ENCODE peak calls at places on chromosome 6, in six cellular contexts. One of them, this sample, is unnamed.

GRCh38 chr6:168014406-168014959 is 17.0 kb downstream of the KIF25 start:
- DNase-seq in AG09319: no peak
- DNase-seq in ELF-1: no peak
- DNase-seq in psoas muscle: no peak
- DNase-seq in activated B cell treated with CpG ODN at 0.5 μM for 24 hours: no peak
- DNase-seq in small intestine: no peak
- DNase-seq in this sample: no peak

GRCh38 chr6:44074383-44075136 is 52.7 kb downstream of the MRPL14 start:
- DNase-seq in AG09319: peak
- DNase-seq in ELF-1: peak
- DNase-seq in psoas muscle: peak
- DNase-seq in activated B cell treated with CpG ODN at 0.5 μM for 24 hours: peak
- DNase-seq in small intestine: peak
- DNase-seq in this sample: peak

GRCh38 chr6:53795702-53796450 is 1.1 kb downstream of the LRRC1 start:
- DNase-seq in AG09319: no peak
- DNase-seq in ELF-1: peak
- DNase-seq in psoas muscle: peak
- DNase-seq in activated B cell treated with CpG ODN at 0.5 μM for 24 hours: peak
- DNase-seq in small intestine: peak
- DNase-seq in this sample: no peak

GRCh38 chr6:26576929-26577719 is 19.6 kb upstream of the ABT1 start:
- DNase-seq in AG09319: peak
- DNase-seq in ELF-1: peak
- DNase-seq in psoas muscle: no peak
- DNase-seq in activated B cell treated with CpG ODN at 0.5 μM for 24 hours: no peak
- DNase-seq in small intestine: peak
- DNase-seq in this sample: no peak

GRCh38 chr6:119323926-119324325 is 25.6 kb downstream of the MAN1A1 start:
- DNase-seq in AG09319: no peak
- DNase-seq in ELF-1: no peak
- DNase-seq in psoas muscle: no peak
- DNase-seq in activated B cell treated with CpG ODN at 0.5 μM for 24 hours: no peak
- DNase-seq in small intestine: no peak
- DNase-seq in this sample: no peak

GRCh38 chr6:40528051-40528450 is 59.1 kb downstream of the LRFN2 start:
- DNase-seq in AG09319: no peak
- DNase-seq in ELF-1: no peak
- DNase-seq in psoas muscle: no peak
- DNase-seq in activated B cell treated with CpG ODN at 0.5 μM for 24 hours: no peak
- DNase-seq in small intestine: peak
- DNase-seq in this sample: no peak

GRCh38 chr6:157314705-157315321 is 8.5 kb downstream of the TMEM242 start:
- DNase-seq in AG09319: peak
- DNase-seq in ELF-1: no peak
- DNase-seq in psoas muscle: no peak
- DNase-seq in activated B cell treated with CpG ODN at 0.5 μM for 24 hours: no peak
- DNase-seq in small intestine: peak
- DNase-seq in this sample: no peak

GRCh38 chr6:21201181-21201580 is 392.4 kb upstream of the SOX4 start:
- DNase-seq in AG09319: no peak
- DNase-seq in ELF-1: no peak
- DNase-seq in psoas muscle: no peak
- DNase-seq in activated B cell treated with CpG ODN at 0.5 μM for 24 hours: no peak
- DNase-seq in small intestine: no peak
- DNase-seq in this sample: no peak

GRCh38 chr6:38695227-38695900 is 7.6 kb downstream of the GLO1 start:
- DNase-seq in AG09319: no peak
- DNase-seq in ELF-1: no peak
- DNase-seq in psoas muscle: no peak
- DNase-seq in activated B cell treated with CpG ODN at 0.5 μM for 24 hours: no peak
- DNase-seq in small intestine: peak
- DNase-seq in this sample: no peak

GRCh38 chr6:158706369-158706982 is 56.6 kb downstream of the SYTL3 start:
- DNase-seq in AG09319: no peak
- DNase-seq in ELF-1: peak
- DNase-seq in psoas muscle: peak
- DNase-seq in activated B cell treated with CpG ODN at 0.5 μM for 24 hours: no peak
- DNase-seq in small intestine: peak
- DNase-seq in this sample: no peak

This sample was measured in GM12892.